ENCODE peak calls at places on chromosome 14, in ten cellular contexts. One of them, this sample, is unnamed.

GRCh38 chr14:52069617-52070431 is 965 bp upstream of the NID2 start:
- DNase-seq in NCI-H1092: no peak
- DNase-seq in NCI-H187: no peak
- DNase-seq in epithelial cell of esophagus: no peak
- DNase-seq in OCI-M1: no peak
- DNase-seq in left kidney: peak
- DNase-seq in frontal cortex: no peak
- DNase-seq in cortex of kidney: no peak
- DNase-seq in A172: no peak
- DNase-seq in GM23338: peak
- DNase-seq in this sample: no peak

GRCh38 chr14:100888789-100889315 is 14.7 kb downstream of the RTL1 start:
- DNase-seq in frontal cortex: no peak
- DNase-seq in GM23338: no peak
- DNase-seq in NCI-H187: no peak
- DNase-seq in left kidney: no peak
- DNase-seq in cortex of kidney: no peak
- DNase-seq in A172: no peak
- DNase-seq in NCI-H1092: no peak
- DNase-seq in epithelial cell of esophagus: no peak
- DNase-seq in OCI-M1: no peak
- DNase-seq in this sample: no peak

GRCh38 chr14:53953002-53953827 is 3.4 kb downstream of the BMP4 start:
- DNase-seq in OCI-M1: no peak
- DNase-seq in NCI-H1092: peak
- DNase-seq in GM23338: peak
- DNase-seq in frontal cortex: peak
- DNase-seq in A172: peak
- DNase-seq in epithelial cell of esophagus: peak
- DNase-seq in cortex of kidney: peak
- DNase-seq in NCI-H187: peak
- DNase-seq in left kidney: peak
- DNase-seq in this sample: no peak

GRCh38 chr14:103205541-103205906 is 82.3 kb downstream of the TNFAIP2 start:
- DNase-seq in OCI-M1: no peak
- DNase-seq in epithelial cell of esophagus: no peak
- DNase-seq in NCI-H187: no peak
- DNase-seq in cortex of kidney: no peak
- DNase-seq in left kidney: no peak
- DNase-seq in frontal cortex: no peak
- DNase-seq in A172: no peak
- DNase-seq in GM23338: no peak
- DNase-seq in NCI-H1092: no peak
- DNase-seq in this sample: no peak

GRCh38 chr14:28785096-28785952 is 18.7 kb downstream of the FOXG1 start:
- DNase-seq in A172: peak
- DNase-seq in NCI-H1092: peak
- DNase-seq in left kidney: peak
- DNase-seq in OCI-M1: no peak
- DNase-seq in NCI-H187: peak
- DNase-seq in GM23338: peak
- DNase-seq in cortex of kidney: no peak
- DNase-seq in frontal cortex: no peak
- DNase-seq in epithelial cell of esophagus: no peak
- DNase-seq in this sample: no peak

GRCh38 chr14:57530571-57530970 is 36.9 kb upstream of the CCDC198 start:
- DNase-seq in epithelial cell of esophagus: no peak
- DNase-seq in left kidney: no peak
- DNase-seq in NCI-H1092: no peak
- DNase-seq in OCI-M1: no peak
- DNase-seq in cortex of kidney: no peak
- DNase-seq in A172: no peak
- DNase-seq in NCI-H187: no peak
- DNase-seq in frontal cortex: no peak
- DNase-seq in GM23338: no peak
- DNase-seq in this sample: no peak

GRCh38 chr14:69842671-69843407 is 36.4 kb upstream of the SMOC1 start:
- DNase-seq in left kidney: peak
- DNase-seq in frontal cortex: no peak
- DNase-seq in NCI-H187: no peak
- DNase-seq in GM23338: no peak
- DNase-seq in cortex of kidney: no peak
- DNase-seq in A172: no peak
- DNase-seq in OCI-M1: no peak
- DNase-seq in NCI-H1092: peak
- DNase-seq in epithelial cell of esophagus: no peak
- DNase-seq in this sample: no peak

GRCh38 chr14:39366460-39367386 is 65.5 kb downstream of the FBXO33 start:
- DNase-seq in A172: no peak
- DNase-seq in NCI-H187: no peak
- DNase-seq in NCI-H1092: no peak
- DNase-seq in OCI-M1: no peak
- DNase-seq in epithelial cell of esophagus: no peak
- DNase-seq in GM23338: peak
- DNase-seq in cortex of kidney: no peak
- DNase-seq in frontal cortex: no peak
- DNase-seq in left kidney: no peak
- DNase-seq in this sample: no peak